ENCODE peak calls at places on chromosomes 11 and 22, in nine cellular contexts. F is stimulated activated CD4-positive, alpha-beta T cell treated with anti-CD3 and anti-CD28 coated beads, Interleukin-4, amount 100 ng/mL, for 48 hours; Z is cardiac fibroblast; R is transverse colon; V is fibroblast of pulmonary artery; I is CD8-positive, alpha-beta T cell; P is NCI-H1092; U is CD4-positive, alpha-beta T cell; O is activated CD4-positive, CD25-positive, alpha-beta regulatory T cell. J is an unnamed sample.

GRCh38 chr11:131073167-131073566 is 156.9 kb upstream of the SNX19 start:
- DNase-seq in F (no peak), Z (no peak), R (no peak), O (no peak), P (no peak), V (no peak), U (no peak), I (no peak), J (no peak)

GRCh38 chr11:9208726-9209501 is 56.2 kb downstream of the DENND5A start:
- DNase-seq in F (no peak), R (no peak), V (no peak), I (no peak), Z (no peak), U (no peak), P (no peak), O (no peak), J (no peak)

GRCh38 chr11:100980156-100980555 is 149.5 kb downstream of the PGR start:
- DNase-seq in F (no peak), Z (peak), U (no peak), O (no peak), V (peak), R (no peak), P (no peak), I (no peak), J (peak)

GRCh38 chr11:119374632-119375394 is 6.7 kb downstream of the USP2 start:
- DNase-seq in P (no peak), I (no peak), V (no peak), R (no peak), F (no peak), O (no peak), Z (no peak), U (no peak), J (no peak)

GRCh38 chr11:68966894-68967780 is 13.6 kb downstream of the MRGPRD start:
- DNase-seq in Z (no peak), U (no peak), V (no peak), F (no peak), R (no peak), P (no peak), I (no peak), O (no peak), J (no peak)

GRCh38 chr22:31269892-31270574 is 22.3 kb downstream of the PIK3IP1 start:
- DNase-seq in U (no peak), P (no peak), O (no peak), I (no peak), F (no peak), V (no peak), Z (no peak), R (no peak), J (no peak)

GRCh38 chr11:57761301-57762234 is at the start of gene CTNND1:
- DNase-seq in I (no peak), V (peak), P (peak), R (peak), U (no peak), F (no peak), Z (peak), O (no peak), J (peak)

GRCh38 chr11:121122328-121122727 is 21.3 kb downstream of the TECTA start:
- DNase-seq in F (no peak), Z (no peak), R (no peak), O (no peak), I (no peak), P (no peak), V (no peak), U (no peak), J (no peak)

GRCh38 chr11:72786305-72787261 is 7.3 kb downstream of the STARD10 start:
- DNase-seq in Z (no peak), F (no peak), I (no peak), U (no peak), V (no peak), P (peak), O (no peak), R (peak), J (peak)

GRCh38 chr11:132402056-132402684 is 1031.8 kb downstream of the NTM start:
- DNase-seq in U (no peak), Z (peak), O (peak), R (peak), F (no peak), I (no peak), P (peak), V (peak), J (peak)

GRCh38 chr11:25441432-25441831 is 890.5 kb upstream of the ANO3 start:
- DNase-seq in Z (peak), P (no peak), I (no peak), U (no peak), V (peak), R (no peak), O (no peak), F (no peak), J (no peak)

GRCh38 chr11:65047581-65048422 is 6.8 kb downstream of the SAC3D1 start:
- DNase-seq in I (peak), U (peak), V (no peak), Z (peak), P (no peak), O (no peak), R (no peak), F (peak), J (no peak)

GRCh38 chr11:107708787-107709186 is 3.1 kb downstream of the SLN start:
- DNase-seq in I (no peak), P (no peak), V (no peak), O (no peak), R (no peak), U (no peak), Z (no peak), F (no peak), J (no peak)

GRCh38 chr11:47234669-47235075 is 13.9 kb downstream of the ACP2 start:
- DNase-seq in V (peak), I (peak), U (peak), P (peak), O (no peak), R (peak), F (no peak), Z (peak), J (peak)

J was measured in NCI-H774.